ENCODE peak calls at places on chromosomes 5 and 9, in nine cellular contexts. One of them, this sample, is unnamed.
A peak's percentile ranks its signal among the peaks of the same experiment; 100 is the strongest.

GRCh38 chr9:114431770-114432169 is 44.0 kb upstream of the AKNA start:
- DNase-seq in cardiac fibroblast: no peak
- DNase-seq in PC-3: no peak
- DNase-seq in epithelial cell of esophagus: no peak
- DNase-seq in ovary: no peak
- DNase-seq in OCI-LY7: no peak
- DNase-seq in lower leg skin: peak; percentile 31
- DNase-seq in HL-60: no peak
- DNase-seq in esophagus muscularis mucosa: no peak
- DNase-seq in this sample: no peak

GRCh38 chr9:99026956-99027298 is 78.0 kb upstream of the TGFBR1 start:
- DNase-seq in cardiac fibroblast: no peak
- DNase-seq in PC-3: no peak
- DNase-seq in epithelial cell of esophagus: no peak
- DNase-seq in ovary: no peak
- DNase-seq in OCI-LY7: no peak
- DNase-seq in lower leg skin: no peak
- DNase-seq in HL-60: no peak
- DNase-seq in esophagus muscularis mucosa: no peak
- DNase-seq in this sample: no peak

GRCh38 chr9:127872492-127873222 is 4.8 kb downstream of the AK1 start:
- DNase-seq in cardiac fibroblast: no peak
- DNase-seq in PC-3: no peak
- DNase-seq in epithelial cell of esophagus: no peak
- DNase-seq in ovary: no peak
- DNase-seq in OCI-LY7: no peak
- DNase-seq in lower leg skin: no peak
- DNase-seq in HL-60: no peak
- DNase-seq in esophagus muscularis mucosa: no peak
- DNase-seq in this sample: no peak

GRCh38 chr9:131238402-131239021 is 37.8 kb downstream of the FAM78A start:
- DNase-seq in cardiac fibroblast: peak; percentile 13
- DNase-seq in PC-3: no peak
- DNase-seq in epithelial cell of esophagus: no peak
- DNase-seq in ovary: no peak
- DNase-seq in OCI-LY7: no peak
- DNase-seq in lower leg skin: no peak
- DNase-seq in HL-60: no peak
- DNase-seq in esophagus muscularis mucosa: no peak
- DNase-seq in this sample: no peak

GRCh38 chr9:138097501-138097991 is 220.0 kb downstream of the CACNA1B start:
- DNase-seq in cardiac fibroblast: no peak
- DNase-seq in PC-3: no peak
- DNase-seq in epithelial cell of esophagus: no peak
- DNase-seq in ovary: no peak
- DNase-seq in OCI-LY7: no peak
- DNase-seq in lower leg skin: peak; percentile 72
- DNase-seq in HL-60: no peak
- DNase-seq in esophagus muscularis mucosa: no peak
- DNase-seq in this sample: no peak

GRCh38 chr9:122767821-122768220 is 20.9 kb upstream of the OR5C1 start:
- DNase-seq in cardiac fibroblast: no peak
- DNase-seq in PC-3: no peak
- DNase-seq in epithelial cell of esophagus: no peak
- DNase-seq in ovary: no peak
- DNase-seq in OCI-LY7: no peak
- DNase-seq in lower leg skin: no peak
- DNase-seq in HL-60: no peak
- DNase-seq in esophagus muscularis mucosa: no peak
- DNase-seq in this sample: no peak

GRCh38 chr5:32331217-32331926 is 18.6 kb upstream of the MTMR12 start:
- DNase-seq in cardiac fibroblast: no peak
- DNase-seq in PC-3: peak; percentile 24
- DNase-seq in epithelial cell of esophagus: peak; percentile 76
- DNase-seq in ovary: no peak
- DNase-seq in OCI-LY7: no peak
- DNase-seq in lower leg skin: peak; percentile 85
- DNase-seq in HL-60: no peak
- DNase-seq in esophagus muscularis mucosa: peak; percentile 86
- DNase-seq in this sample: no peak

GRCh38 chr5:150508021-150508640 is at the start of gene NDST1:
- DNase-seq in cardiac fibroblast: no peak
- DNase-seq in PC-3: no peak
- DNase-seq in epithelial cell of esophagus: no peak
- DNase-seq in ovary: no peak
- DNase-seq in OCI-LY7: no peak
- DNase-seq in lower leg skin: no peak
- DNase-seq in HL-60: no peak
- DNase-seq in esophagus muscularis mucosa: no peak
- DNase-seq in this sample: no peak

GRCh38 chr5:172088801-172089200 is 82.4 kb upstream of the FBXW11 start:
- DNase-seq in cardiac fibroblast: no peak
- DNase-seq in PC-3: no peak
- DNase-seq in epithelial cell of esophagus: no peak
- DNase-seq in ovary: no peak
- DNase-seq in OCI-LY7: no peak
- DNase-seq in lower leg skin: peak; percentile 45
- DNase-seq in HL-60: no peak
- DNase-seq in esophagus muscularis mucosa: no peak
- DNase-seq in this sample: no peak

GRCh38 chr9:97310023-97310422 is 2.6 kb downstream of the CCDC180 start:
- DNase-seq in cardiac fibroblast: no peak
- DNase-seq in PC-3: no peak
- DNase-seq in epithelial cell of esophagus: no peak
- DNase-seq in ovary: no peak
- DNase-seq in OCI-LY7: no peak
- DNase-seq in lower leg skin: no peak
- DNase-seq in HL-60: no peak
- DNase-seq in esophagus muscularis mucosa: peak; percentile 62
- DNase-seq in this sample: no peak

GRCh38 chr5:37945446-37945845 is 105.6 kb upstream of the GDNF start:
- DNase-seq in cardiac fibroblast: no peak
- DNase-seq in PC-3: no peak
- DNase-seq in epithelial cell of esophagus: no peak
- DNase-seq in ovary: no peak
- DNase-seq in OCI-LY7: no peak
- DNase-seq in lower leg skin: no peak
- DNase-seq in HL-60: no peak
- DNase-seq in esophagus muscularis mucosa: peak; percentile 80
- DNase-seq in this sample: no peak

GRCh38 chr5:135490245-135491037 is 38.3 kb upstream of the TIFAB start:
- DNase-seq in cardiac fibroblast: peak; percentile 8
- DNase-seq in PC-3: no peak
- DNase-seq in epithelial cell of esophagus: no peak
- DNase-seq in ovary: no peak
- DNase-seq in OCI-LY7: no peak
- DNase-seq in lower leg skin: no peak
- DNase-seq in HL-60: no peak
- DNase-seq in esophagus muscularis mucosa: no peak
- DNase-seq in this sample: no peak

GRCh38 chr9:87337335-87338074 is 160.2 kb upstream of the DAPK1 start:
- DNase-seq in cardiac fibroblast: no peak
- DNase-seq in PC-3: no peak
- DNase-seq in epithelial cell of esophagus: no peak
- DNase-seq in ovary: no peak
- DNase-seq in OCI-LY7: no peak
- DNase-seq in lower leg skin: no peak
- DNase-seq in HL-60: no peak
- DNase-seq in esophagus muscularis mucosa: peak; percentile 81
- DNase-seq in this sample: no peak

GRCh38 chr5:93596676-93597441 is 13.8 kb downstream of the NR2F1 start:
- DNase-seq in cardiac fibroblast: no peak
- DNase-seq in PC-3: peak; percentile 45
- DNase-seq in epithelial cell of esophagus: peak; percentile 68
- DNase-seq in ovary: no peak
- DNase-seq in OCI-LY7: peak; percentile 3
- DNase-seq in lower leg skin: peak; percentile 79
- DNase-seq in HL-60: no peak
- DNase-seq in esophagus muscularis mucosa: peak; percentile 75
- DNase-seq in this sample: no peak

GRCh38 chr5:97162045-97162444 is 19.6 kb upstream of the LIX1 start:
- DNase-seq in cardiac fibroblast: peak; percentile 89
- DNase-seq in PC-3: peak; percentile 87
- DNase-seq in epithelial cell of esophagus: peak; percentile 87
- DNase-seq in ovary: no peak
- DNase-seq in OCI-LY7: peak; percentile 74
- DNase-seq in lower leg skin: no peak
- DNase-seq in HL-60: no peak
- DNase-seq in esophagus muscularis mucosa: no peak
- DNase-seq in this sample: peak; percentile 33

GRCh38 chr9:110408598-110408997 is 70.9 kb upstream of the TXNDC8 start:
- DNase-seq in cardiac fibroblast: no peak
- DNase-seq in PC-3: no peak
- DNase-seq in epithelial cell of esophagus: no peak
- DNase-seq in ovary: no peak
- DNase-seq in OCI-LY7: no peak
- DNase-seq in lower leg skin: no peak
- DNase-seq in HL-60: no peak
- DNase-seq in esophagus muscularis mucosa: no peak
- DNase-seq in this sample: no peak

GRCh38 chr9:135479469-135480052 is at the start of gene PPP1R26:
- DNase-seq in cardiac fibroblast: no peak
- DNase-seq in PC-3: peak; percentile 35
- DNase-seq in epithelial cell of esophagus: no peak
- DNase-seq in ovary: no peak
- DNase-seq in OCI-LY7: peak; percentile 10
- DNase-seq in lower leg skin: no peak
- DNase-seq in HL-60: no peak
- DNase-seq in esophagus muscularis mucosa: no peak
- DNase-seq in this sample: no peak

GRCh38 chr5:126354857-126355731 is 68.1 kb upstream of the GRAMD2B start:
- DNase-seq in cardiac fibroblast: no peak
- DNase-seq in PC-3: peak; percentile 44
- DNase-seq in epithelial cell of esophagus: no peak
- DNase-seq in ovary: no peak
- DNase-seq in OCI-LY7: no peak
- DNase-seq in lower leg skin: no peak
- DNase-seq in HL-60: no peak
- DNase-seq in esophagus muscularis mucosa: no peak
- DNase-seq in this sample: no peak
- H3K4me3 ChIP-seq in cardiac fibroblast: no peak overlapping the region
- H3K4me3 ChIP-seq in PC-3: peak overlapping the region; percentile 61
- H3K4me3 ChIP-seq in epithelial cell of esophagus: no peak overlapping the region
- H3K4me3 ChIP-seq in ovary: no peak overlapping the region
- H3K4me3 ChIP-seq in OCI-LY7: no peak overlapping the region
- H3K4me3 ChIP-seq in lower leg skin: no peak overlapping the region
- H3K4me3 ChIP-seq in HL-60: no peak overlapping the region
- H3K4me3 ChIP-seq in esophagus muscularis mucosa: no peak overlapping the region
- H3K4me3 ChIP-seq in this sample: no peak overlapping the region

GRCh38 chr5:149433524-149434131 is 54.5 kb upstream of the IL17B start:
- DNase-seq in cardiac fibroblast: peak; percentile 68
- DNase-seq in PC-3: no peak
- DNase-seq in epithelial cell of esophagus: no peak
- DNase-seq in ovary: peak; percentile 67
- DNase-seq in OCI-LY7: peak; percentile 22
- DNase-seq in lower leg skin: no peak
- DNase-seq in HL-60: no peak
- DNase-seq in esophagus muscularis mucosa: no peak
- DNase-seq in this sample: no peak
- TF ChIP-seq CTCF in cardiac fibroblast: no peak
- TF ChIP-seq CTCF in PC-3: no peak
- TF ChIP-seq CTCF in epithelial cell of esophagus: no peak
- TF ChIP-seq CTCF in ovary: no peak
- TF ChIP-seq CTCF in OCI-LY7: no peak
- TF ChIP-seq CTCF in lower leg skin: no peak
- TF ChIP-seq CTCF in HL-60: no peak
- TF ChIP-seq CTCF in esophagus muscularis mucosa: no peak
- TF ChIP-seq CTCF in this sample: no peak

GRCh38 chr5:6785161-6785860 is 72.1 kb downstream of the TENT4A start:
- DNase-seq in cardiac fibroblast: no peak
- DNase-seq in PC-3: no peak
- DNase-seq in epithelial cell of esophagus: no peak
- DNase-seq in ovary: no peak
- DNase-seq in OCI-LY7: no peak
- DNase-seq in lower leg skin: no peak
- DNase-seq in HL-60: no peak
- DNase-seq in esophagus muscularis mucosa: peak; percentile 50
- DNase-seq in this sample: no peak
- H3K4me3 ChIP-seq in cardiac fibroblast: no peak overlapping the region
- H3K4me3 ChIP-seq in PC-3: no peak overlapping the region
- H3K4me3 ChIP-seq in epithelial cell of esophagus: no peak overlapping the region
- H3K4me3 ChIP-seq in ovary: no peak overlapping the region
- H3K4me3 ChIP-seq in OCI-LY7: no peak overlapping the region
- H3K4me3 ChIP-seq in lower leg skin: no peak overlapping the region
- H3K4me3 ChIP-seq in HL-60: no peak overlapping the region
- H3K4me3 ChIP-seq in esophagus muscularis mucosa: no peak overlapping the region
- H3K4me3 ChIP-seq in this sample: no peak overlapping the region

DNA sequence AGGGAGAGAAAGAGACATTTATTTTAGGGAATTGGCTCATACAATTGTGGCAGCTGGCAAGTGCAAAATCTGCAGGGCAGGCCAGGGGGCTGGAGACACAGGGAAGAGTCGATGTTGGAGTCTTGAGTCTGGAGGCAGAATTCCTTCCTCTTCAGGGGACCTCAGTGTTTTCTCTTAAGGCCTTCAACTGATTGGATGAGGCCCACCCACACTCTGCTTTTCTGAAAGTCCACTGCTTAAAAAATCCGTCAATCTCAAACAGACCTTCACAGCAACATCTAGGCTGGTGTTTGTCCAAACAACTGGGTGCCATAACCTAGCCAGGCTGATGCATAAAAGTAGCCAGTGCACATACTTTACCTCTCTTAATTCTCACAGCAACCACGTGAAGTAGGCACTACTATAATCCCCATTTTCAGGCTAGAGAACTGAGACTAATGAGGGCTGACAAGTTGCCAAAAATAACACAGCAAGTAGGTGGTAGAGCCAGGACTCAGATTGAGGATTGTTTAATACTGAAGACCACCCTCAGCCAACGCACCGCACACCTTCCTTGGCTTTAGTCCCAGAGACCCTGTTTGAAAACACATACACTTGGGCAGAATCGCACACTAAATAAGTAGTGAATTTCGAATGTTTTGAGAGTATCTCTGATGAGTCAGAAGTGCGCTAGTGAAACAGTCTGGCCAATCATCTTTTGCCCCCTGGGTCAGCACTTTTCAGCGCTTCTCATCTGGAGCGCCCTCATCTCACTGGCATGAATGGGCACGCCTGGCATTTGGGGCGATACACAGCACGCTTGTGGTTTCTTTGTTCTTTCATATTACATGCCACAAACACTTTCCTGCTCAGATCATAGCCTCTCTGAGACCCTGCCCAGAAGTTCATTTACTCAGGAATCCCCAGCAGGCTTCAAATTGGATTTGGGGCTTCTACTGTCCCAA is 591.4 kb downstream of the CCDC171 start:
- DNase-seq in cardiac fibroblast: no peak
- DNase-seq in PC-3: no peak
- DNase-seq in epithelial cell of esophagus: peak; percentile 98
- DNase-seq in ovary: no peak
- DNase-seq in OCI-LY7: no peak
- DNase-seq in lower leg skin: peak; percentile 70
- DNase-seq in HL-60: no peak
- DNase-seq in esophagus muscularis mucosa: no peak
- DNase-seq in this sample: peak; percentile 62
- TF ChIP-seq CTCF in cardiac fibroblast: no peak
- TF ChIP-seq CTCF in PC-3: no peak
- TF ChIP-seq CTCF in epithelial cell of esophagus: no peak
- TF ChIP-seq CTCF in ovary: no peak
- TF ChIP-seq CTCF in OCI-LY7: no peak
- TF ChIP-seq CTCF in lower leg skin: no peak
- TF ChIP-seq CTCF in HL-60: no peak
- TF ChIP-seq CTCF in esophagus muscularis mucosa: no peak
- TF ChIP-seq CTCF in this sample: no peak

GRCh38 chr5:5141625-5142527 is 1.7 kb downstream of the ADAMTS16 start:
- DNase-seq in cardiac fibroblast: peak; percentile 76
- DNase-seq in PC-3: peak; percentile 75
- DNase-seq in epithelial cell of esophagus: peak; percentile 69
- DNase-seq in ovary: no peak
- DNase-seq in OCI-LY7: peak; percentile 68
- DNase-seq in lower leg skin: no peak
- DNase-seq in HL-60: peak; percentile 6
- DNase-seq in esophagus muscularis mucosa: no peak
- DNase-seq in this sample: peak; percentile 19
- H3K4me3 ChIP-seq in cardiac fibroblast: no peak overlapping the region
- H3K4me3 ChIP-seq in PC-3: peak overlapping the region; percentile 62
- H3K4me3 ChIP-seq in epithelial cell of esophagus: no peak overlapping the region
- H3K4me3 ChIP-seq in ovary: no peak overlapping the region
- H3K4me3 ChIP-seq in OCI-LY7: no peak overlapping the region
- H3K4me3 ChIP-seq in lower leg skin: no peak overlapping the region
- H3K4me3 ChIP-seq in HL-60: no peak overlapping the region
- H3K4me3 ChIP-seq in esophagus muscularis mucosa: no peak overlapping the region
- H3K4me3 ChIP-seq in this sample: no peak overlapping the region

This sample was measured in retinal pigment epithelial cell.